ENCODE peak calls at places on chromosomes 11 and 22, in nine cellular contexts. K, Y, Z, R, P, N, J, Q and I are unnamed samples. For H3K4me1, the result is how much of the 10 kb centered on the place peaks cover.

GRCh38 chr22:49345896-49346295 is 481.8 kb downstream of the BRD1 start:
- DNase-seq in Q (no peak), P (no peak), Z (no peak), J (no peak), Y (peak), K (no peak), R (no peak), N (no peak), I (no peak)

GRCh38 chr11:95512177-95512576 is 277.4 kb downstream of the FAM76B start:
- DNase-seq in K (peak), N (no peak), R (peak), Z (no peak), P (peak), Y (no peak), Q (no peak), J (no peak), I (no peak)

GRCh38 chr22:23222033-23222840 is 41.9 kb downstream of the BCR start:
- DNase-seq in Y (no peak), P (no peak), Z (no peak), J (no peak), R (no peak), Q (no peak), K (no peak), N (no peak), I (no peak)

GRCh38 chr11:34192481-34193401 is 87.3 kb downstream of the NAT10 start:
- DNase-seq in P (peak), Q (peak), Z (peak), K (peak), Y (peak), R (peak), N (peak), J (no peak), I (no peak)

GRCh38 chr11:133797542-133797941 is 47.8 kb downstream of the SPATA19 start:
- DNase-seq in N (no peak), K (no peak), J (no peak), P (no peak), Y (no peak), R (no peak), Q (no peak), Z (no peak), I (no peak)

GRCh38 chr11:62574363-62575057 is 819 bp upstream of the EEF1G start:
- DNase-seq in Y (peak), Q (no peak), J (peak), R (no peak), N (peak), K (no peak), P (no peak), Z (peak), I (no peak)

GRCh38 chr22:43109511-43109910 is 1.0 kb upstream of the BIK start:
- DNase-seq in N (no peak), R (no peak), K (no peak), Z (no peak), Y (no peak), P (no peak), Q (no peak), J (no peak), I (no peak)

GRCh38 chr11:8019671-8020597 is 32.8 kb downstream of the EIF3F start:
- DNase-seq in Y (no peak), R (no peak), P (peak), Q (no peak), K (peak), J (no peak), Z (no peak), N (peak), I (peak)

GRCh38 chr22:47351836-47352579 is 589.6 kb downstream of the TBC1D22A start:
- DNase-seq in R (no peak), J (no peak), Q (peak), Y (no peak), P (no peak), K (no peak), Z (no peak), N (no peak), I (no peak)

GRCh38 chr22:31474743-31475142 is 14.9 kb downstream of the EIF4ENIF1 start:
- DNase-seq in Z (no peak), N (no peak), R (no peak), J (no peak), Y (no peak), P (no peak), K (peak), Q (no peak), I (no peak)

GRCh38 chr22:32584650-32585049 is 110.0 kb downstream of the FBXO7 start:
- DNase-seq in Z (no peak), Q (no peak), K (peak), Y (no peak), P (no peak), R (no peak), N (no peak), J (no peak), I (no peak)

GRCh38 chr11:59171508-59172322 is at the start of gene DTX4:
- DNase-seq in R (peak), J (peak), Y (peak), Q (peak), Z (peak), K (peak), N (peak), P (peak), I (peak)

GRCh38 chr11:95913830-95914229 is 10.1 kb downstream of the MTMR2 start:
- DNase-seq in Q (no peak), P (no peak), Z (no peak), R (no peak), K (no peak), Y (no peak), N (no peak), J (no peak), I (no peak)

GRCh38 chr22:37503183-37503683 is 16.0 kb downstream of the CARD10 start:
- DNase-seq in Z (no peak), K (no peak), R (no peak), Q (no peak), N (no peak), Y (no peak), J (no peak), P (no peak), I (no peak)
- H3K4me1 ChIP-seq in Z (under half), K (under half), R (half or more), Q (under half), N (under half), Y (under half), J (half or more), P (half or more), I (under half)

GRCh38 chr22:29523761-29524160 is 29.8 kb downstream of the THOC5 start:
- DNase-seq in Q (no peak), R (no peak), P (no peak), N (no peak), K (no peak), Z (no peak), Y (no peak), J (no peak), I (no peak)

GRCh38 chr22:29520851-29521250 is 32.7 kb downstream of the THOC5 start:
- DNase-seq in N (no peak), Z (peak), Y (no peak), K (peak), P (no peak), Q (no peak), J (no peak), R (peak), I (no peak)

GRCh38 chr22:29521526-29521925 is 32.0 kb downstream of the THOC5 start:
- DNase-seq in Q (no peak), K (no peak), Y (no peak), N (no peak), P (no peak), J (no peak), Z (no peak), R (no peak), I (no peak)

GRCh38 chr22:29528144-29528543 is 25.4 kb downstream of the THOC5 start:
- DNase-seq in P (no peak), J (no peak), Z (no peak), Y (no peak), Q (no peak), N (no peak), K (no peak), R (no peak), I (no peak)

DNA sequence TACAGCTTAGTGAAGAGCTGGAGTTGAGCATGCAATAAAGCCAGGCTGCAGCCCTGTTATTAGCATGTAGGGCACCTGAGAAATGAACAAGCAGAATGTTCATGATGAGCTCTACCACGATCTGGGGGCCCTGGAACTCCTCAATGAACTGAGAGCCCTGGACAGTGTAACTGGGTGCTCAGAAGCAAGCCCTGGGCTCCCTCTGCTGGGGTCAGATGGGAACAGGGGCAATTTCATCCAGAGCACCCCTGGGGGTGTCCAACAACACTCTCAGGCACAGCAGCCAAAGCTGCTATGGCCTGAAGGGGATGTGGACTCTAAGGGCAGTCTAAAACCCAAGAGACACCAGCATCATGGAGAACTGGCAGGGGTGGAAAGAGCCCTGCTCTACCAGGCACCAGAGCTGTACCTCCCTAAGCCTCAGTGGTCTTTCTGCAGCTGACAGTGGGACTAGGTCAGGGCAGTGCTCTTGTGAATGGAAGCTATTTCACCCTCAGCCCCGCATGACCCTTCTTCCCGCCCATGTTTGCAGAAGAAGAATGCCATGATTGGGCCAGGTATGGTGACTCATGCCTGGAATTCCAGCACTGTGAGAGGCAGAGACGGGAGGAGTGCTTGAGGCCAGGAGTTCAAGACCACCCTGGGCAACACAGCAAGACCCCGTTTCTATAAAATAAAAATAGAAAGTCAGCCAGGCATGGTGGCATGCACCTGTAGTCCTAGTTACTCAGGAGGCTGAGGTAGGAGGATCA is 28.9 kb downstream of the THOC5 start:
- DNase-seq in Q (no peak), R (peak), K (peak), J (no peak), P (peak), N (peak), Y (no peak), Z (peak), I (no peak)
- H3K4me3 ChIP-seq in Q (no peak), R (no peak), K (no peak), J (no peak), P (no peak), N (no peak), Y (no peak), Z (no peak), I (no peak)

GRCh38 chr11:93411705-93412104 is 81.2 kb downstream of the DEUP1 start:
- DNase-seq in J (no peak), Y (no peak), K (no peak), Z (no peak), N (no peak), R (no peak), Q (no peak), P (no peak), I (no peak)
- H3K4me1 ChIP-seq in J (under half), Y (under half), K (under half), Z (under half), N (under half), R (under half), Q (under half), P (under half), I (under half)

GRCh38 chr22:41925783-41926460 is 684 bp downstream of the TNFRSF13C start:
- DNase-seq in K (no peak), J (peak), Z (peak), R (peak), N (peak), Y (peak), Q (peak), P (no peak), I (peak)
- H3K4me3 ChIP-seq in K (no peak), J (peak), Z (peak), R (peak), N (peak), Y (peak), Q (no peak), P (no peak), I (peak)

DNA sequence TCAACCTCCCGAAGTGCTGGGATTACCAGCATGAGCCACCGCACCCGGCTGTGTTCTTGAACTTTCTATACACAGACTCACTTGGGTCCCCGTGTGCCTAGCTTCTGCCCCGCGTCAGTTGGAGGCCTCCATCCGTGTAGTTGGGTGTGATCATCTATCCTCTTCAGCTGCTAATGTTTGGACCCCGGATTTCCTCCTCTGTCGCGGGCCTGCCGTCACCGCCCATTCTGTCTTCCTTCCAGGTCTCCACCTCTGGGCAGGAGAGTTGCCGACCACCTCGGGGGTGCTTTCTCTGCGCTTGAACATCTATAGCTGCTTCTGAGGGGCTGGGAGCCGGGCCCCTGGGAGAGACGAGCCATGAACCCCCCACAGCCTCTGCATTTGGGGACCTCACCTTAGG is 5.5 kb downstream of the CDC42EP1 start:
- DNase-seq in K (no peak), R (no peak), P (no peak), Q (no peak), Z (no peak), J (no peak), N (no peak), Y (peak), I (no peak)
- H3K4me1 ChIP-seq in K (half or more), R (half or more), P (half or more), Q (under half), Z (half or more), J (half or more), N (under half), Y (under half), I (under half)

DNA sequence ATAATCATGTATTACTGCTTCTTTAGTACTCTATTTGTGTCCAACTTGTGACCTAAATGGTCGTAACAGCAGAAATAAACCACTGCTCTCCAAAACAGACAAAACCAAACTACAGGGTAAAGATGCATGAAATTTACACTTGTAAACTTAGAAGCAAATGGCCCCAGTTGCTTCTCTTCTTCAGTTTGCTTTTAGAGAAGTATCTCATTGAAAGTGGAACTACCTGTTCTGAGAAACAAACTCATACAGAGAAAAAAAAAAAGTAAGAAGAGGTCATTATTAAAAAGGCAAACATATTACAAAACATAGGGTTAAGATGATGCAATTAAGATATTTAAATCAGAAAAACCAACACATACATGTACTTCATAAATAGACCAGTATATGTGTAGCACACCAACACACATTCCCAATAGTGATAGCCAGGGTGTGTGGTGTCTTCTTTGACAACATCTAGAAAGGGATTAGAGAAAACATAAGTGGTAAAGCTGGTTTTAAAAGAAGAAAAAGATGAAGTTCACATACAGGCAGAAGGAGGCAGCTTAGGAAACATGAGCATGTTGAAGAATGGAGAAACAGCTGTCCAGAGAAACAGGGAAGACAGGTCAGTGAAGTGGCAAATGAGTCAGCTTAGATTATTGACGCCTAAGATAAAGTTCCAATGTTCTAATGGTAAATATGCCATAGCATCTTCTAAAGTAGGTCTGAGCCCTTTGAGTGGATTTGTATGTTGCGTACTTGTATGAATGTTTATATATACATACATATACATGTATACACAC is 844.7 kb upstream of the CCDC90B start:
- DNase-seq in Q (no peak), P (no peak), Y (no peak), J (no peak), Z (no peak), K (no peak), R (no peak), N (no peak), I (no peak)
- H3K4me3 ChIP-seq in Q (no peak), P (no peak), Y (no peak), J (no peak), Z (no peak), K (no peak), R (no peak), N (no peak), I (no peak)

GRCh38 chr11:1756024-1756561 is 5.7 kb upstream of the IFITM10 start:
- DNase-seq in P (no peak), Z (no peak), Q (no peak), J (peak), Y (peak), R (no peak), K (no peak), N (no peak), I (no peak)
- H3K4me1 ChIP-seq in P (under half), Z (under half), Q (under half), J (half or more), Y (half or more), R (under half), K (under half), N (under half), I (half or more)

GRCh38 chr11:115645631-115646271 is 141.5 kb upstream of the CADM1 start:
- DNase-seq in Q (no peak), Z (no peak), K (no peak), J (no peak), N (peak), R (no peak), P (no peak), Y (no peak), I (no peak)
- H3K4me3 ChIP-seq in Q (no peak), Z (no peak), K (no peak), J (no peak), N (no peak), R (no peak), P (no peak), Y (no peak), I (no peak)